ENCODE peak calls at places on chromosomes 12 and 14, in ten cellular contexts. X is fibroblast of the aortic adventitia, A is heart right ventricle, N is choroid plexus epithelial cell, T is RWPE2, S is astrocyte of the spinal cord, W is RWPE1, B is neural crest cell, H is coronary artery, R is psoas muscle. V is an unnamed sample.

GRCh38 chr14:56592746-56593544 is 13.3 kb downstream of the TMEM260 start:
- DNase-seq in X (no peak), A (no peak), N (no peak), T (no peak), S (no peak), W (no peak), B (no peak), H (no peak), R (no peak), V (no peak)

GRCh38 chr12:58025431-58025830 is 84.1 kb downstream of the ATP23 start:
- DNase-seq in X (no peak), A (no peak), N (no peak), T (no peak), S (no peak), W (no peak), B (no peak), H (no peak), R (no peak), V (no peak)

GRCh38 chr12:45409966-45410365 is 194.1 kb downstream of the ANO6 start:
- DNase-seq in X (peak), A (no peak), N (no peak), T (no peak), S (peak), W (no peak), B (no peak), H (no peak), R (peak), V (no peak)

GRCh38 chr14:56294125-56294524 is 175.9 kb downstream of the PELI2 start:
- DNase-seq in X (no peak), A (no peak), N (no peak), T (no peak), S (no peak), W (no peak), B (no peak), H (no peak), R (no peak), V (no peak)

GRCh38 chr12:69886101-69886500 is 61.1 kb downstream of the MYRFL start:
- DNase-seq in X (no peak), A (no peak), N (no peak), T (no peak), S (no peak), W (no peak), B (no peak), H (no peak), R (no peak), V (no peak)

GRCh38 chr12:124357616-124358015 is 62.7 kb downstream of the RFLNA start:
- DNase-seq in X (no peak), A (no peak), N (no peak), T (no peak), S (no peak), W (no peak), B (no peak), H (no peak), R (no peak), V (no peak)

GRCh38 chr12:101855364-101855884 is 22.0 kb upstream of the DRAM1 start:
- DNase-seq in X (peak), A (no peak), N (peak), T (no peak), S (peak), W (no peak), B (no peak), H (no peak), R (no peak), V (no peak)

GRCh38 chr12:23827353-23827752 is 122.1 kb downstream of the SOX5 start:
- DNase-seq in X (no peak), A (no peak), N (no peak), T (no peak), S (no peak), W (no peak), B (no peak), H (no peak), R (no peak), V (no peak)

GRCh38 chr12:122399592-122400373 is 22.7 kb downstream of the CLIP1 start:
- DNase-seq in X (peak), A (peak), N (peak), T (no peak), S (peak), W (peak), B (peak), H (peak), R (peak), V (peak)

GRCh38 chr12:94872671-94873367 is 130.7 kb downstream of the NDUFA12 start:
- DNase-seq in X (no peak), A (no peak), N (no peak), T (no peak), S (no peak), W (no peak), B (no peak), H (no peak), R (peak), V (peak)

GRCh38 chr12:65881348-65881961 is 57.2 kb downstream of the HMGA2 start:
- DNase-seq in X (peak), A (peak), N (peak), T (no peak), S (peak), W (no peak), B (no peak), H (peak), R (peak), V (no peak)

GRCh38 chr12:21434704-21435103 is 2.8 kb upstream of the PYROXD1 start:
- DNase-seq in X (no peak), A (no peak), N (no peak), T (no peak), S (no peak), W (no peak), B (no peak), H (no peak), R (no peak), V (no peak)

GRCh38 chr14:95887351-95887750 is 10.7 kb downstream of the TUNAR start:
- DNase-seq in X (no peak), A (no peak), N (no peak), T (no peak), S (no peak), W (no peak), B (no peak), H (no peak), R (no peak), V (no peak)

GRCh38 chr14:95889236-95889979 is 12.8 kb downstream of the TUNAR start:
- DNase-seq in X (no peak), A (no peak), N (no peak), T (no peak), S (no peak), W (no peak), B (no peak), H (no peak), R (no peak), V (no peak)

GRCh38 chr14:95895720-95896119 is 19.1 kb downstream of the TUNAR start:
- DNase-seq in X (no peak), A (no peak), N (no peak), T (no peak), S (no peak), W (peak), B (no peak), H (no peak), R (no peak), V (peak)

GRCh38 chr14:95892142-95892541 is 15.5 kb downstream of the TUNAR start:
- DNase-seq in X (no peak), A (no peak), N (no peak), T (no peak), S (no peak), W (no peak), B (no peak), H (no peak), R (no peak), V (no peak)

DNA sequence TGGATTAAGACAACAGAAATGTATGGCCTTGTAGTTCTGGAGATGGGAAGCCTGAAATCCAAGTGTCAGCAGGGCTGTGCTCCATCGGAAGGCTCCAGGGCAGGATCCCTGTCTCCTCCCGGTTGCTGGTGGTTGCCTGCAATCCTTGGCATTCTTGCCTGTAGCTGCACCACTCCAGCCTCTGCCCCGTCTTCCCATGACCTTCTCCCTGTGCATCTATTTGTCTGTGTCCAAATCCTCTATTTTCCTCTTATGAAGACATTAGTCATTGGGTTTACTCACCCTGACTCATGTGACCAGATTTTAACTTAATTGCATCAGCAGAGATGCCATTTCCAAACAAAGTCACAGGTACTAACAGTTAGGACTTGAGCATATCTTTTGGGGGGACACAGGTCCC is 15.1 kb downstream of the TUNAR start:
- DNase-seq in X (peak), A (no peak), N (no peak), T (no peak), S (peak), W (peak), B (no peak), H (no peak), R (no peak), V (no peak)
- TF ChIP-seq CTCF in X (no peak), A (no peak), N (no peak), T (no peak), S (no peak), W (no peak), B (no peak), H (no peak), R (no peak), V (no peak)

DNA sequence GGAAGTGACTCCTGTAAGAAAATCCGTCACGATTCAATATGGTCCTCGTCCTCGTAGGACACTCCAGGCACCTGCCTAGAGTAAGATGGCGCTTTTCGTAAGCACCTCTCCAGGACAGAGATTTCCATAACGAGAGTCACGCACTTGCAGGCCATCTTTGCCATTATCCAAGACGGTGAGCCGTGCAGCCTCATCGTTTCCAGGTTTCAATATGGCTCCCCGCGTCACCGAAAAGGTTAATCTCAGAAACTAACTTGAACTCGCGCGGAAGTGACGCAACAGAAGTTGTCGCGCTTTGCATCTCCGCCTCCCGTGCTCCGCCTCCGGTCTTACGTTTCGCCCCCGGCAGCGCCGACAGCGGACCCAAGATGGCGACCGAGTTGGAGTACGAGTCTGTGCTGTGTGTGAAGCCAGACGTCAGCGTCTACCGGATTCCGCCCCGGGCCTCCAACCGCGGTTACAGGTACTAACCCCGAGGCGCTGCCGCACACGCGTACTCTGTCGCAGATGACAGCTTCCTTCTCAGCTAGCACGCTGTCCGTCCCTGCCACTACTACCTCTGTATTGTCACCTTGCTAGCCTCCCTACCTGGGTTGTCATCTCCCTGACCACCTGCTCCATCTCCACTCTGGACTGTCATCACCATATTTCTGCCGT is at the start of gene NECAP1:
- DNase-seq in X (peak), A (peak), N (peak), T (peak), S (peak), W (peak), B (peak), H (peak), R (peak), V (peak)
- TF ChIP-seq CTCF in X (no peak), A (no peak), N (no peak), T (no peak), S (no peak), W (no peak), B (no peak), H (no peak), R (no peak), V (no peak)

GRCh38 chr14:105248368-105249174 is at the start of gene BTBD6:
- DNase-seq in X (peak), A (peak), N (peak), T (peak), S (peak), W (peak), B (peak), H (peak), R (peak), V (peak)
- TF ChIP-seq CTCF in X (no peak), A (no peak), N (no peak), T (peak), S (no peak), W (peak), B (peak), H (no peak), R (no peak), V (no peak)

GRCh38 chr14:59787045-59787674 is 83.4 kb downstream of the RTN1 start:
- DNase-seq in X (no peak), A (no peak), N (peak), T (no peak), S (peak), W (no peak), B (no peak), H (no peak), R (no peak), V (no peak)
- TF ChIP-seq CTCF in X (no peak), A (no peak), N (peak), T (no peak), S (peak), W (no peak), B (no peak), H (no peak), R (no peak), V (no peak)